ENCODE peak calls at places on chromosomes 16 and 17, in four cellular contexts. P, S, J and U are unnamed samples.

GRCh38 chr16:79876332-79876730 is 275.8 kb upstream of the MAF start:
- DNase-seq in J (peak; percentile 19), S (no peak), P (no peak), U (no peak)

GRCh38 chr16:12675852-12676251 is 127.8 kb downstream of the CPPED1 start:
- DNase-seq in P (no peak), S (peak; percentile 64), J (no peak), U (no peak)

GRCh38 chr16:54936979-54937672 is 6.5 kb downstream of the IRX5 start:
- DNase-seq in S (no peak), P (no peak), J (no peak), U (no peak)

GRCh38 chr16:66430214-66430613 is 3.1 kb downstream of the BEAN1 start:
- DNase-seq in J (no peak), P (no peak), S (no peak), U (no peak)

GRCh38 chr16:28200661-28201060 is 11.1 kb downstream of the XPO6 start:
- DNase-seq in P (no peak), J (no peak), S (no peak), U (no peak)

GRCh38 chr17:32876414-32877163 is at the start of gene MYO1D:
- DNase-seq in J (no peak), P (no peak), S (peak; percentile 84), U (peak; percentile 46)

GRCh38 chr16:19167710-19168172 is 299 bp upstream of the SYT17 start:
- DNase-seq in S (peak; percentile 66), P (peak; percentile 50), J (no peak), U (peak; percentile 60)

GRCh38 chr16:27226976-27227705 is 23.8 kb downstream of the KDM8 start:
- DNase-seq in P (no peak), S (no peak), J (no peak), U (no peak)

GRCh38 chr17:65953316-65954147 is 238.4 kb downstream of the CEP112 start:
- DNase-seq in P (no peak), S (no peak), J (no peak), U (no peak)

DNA sequence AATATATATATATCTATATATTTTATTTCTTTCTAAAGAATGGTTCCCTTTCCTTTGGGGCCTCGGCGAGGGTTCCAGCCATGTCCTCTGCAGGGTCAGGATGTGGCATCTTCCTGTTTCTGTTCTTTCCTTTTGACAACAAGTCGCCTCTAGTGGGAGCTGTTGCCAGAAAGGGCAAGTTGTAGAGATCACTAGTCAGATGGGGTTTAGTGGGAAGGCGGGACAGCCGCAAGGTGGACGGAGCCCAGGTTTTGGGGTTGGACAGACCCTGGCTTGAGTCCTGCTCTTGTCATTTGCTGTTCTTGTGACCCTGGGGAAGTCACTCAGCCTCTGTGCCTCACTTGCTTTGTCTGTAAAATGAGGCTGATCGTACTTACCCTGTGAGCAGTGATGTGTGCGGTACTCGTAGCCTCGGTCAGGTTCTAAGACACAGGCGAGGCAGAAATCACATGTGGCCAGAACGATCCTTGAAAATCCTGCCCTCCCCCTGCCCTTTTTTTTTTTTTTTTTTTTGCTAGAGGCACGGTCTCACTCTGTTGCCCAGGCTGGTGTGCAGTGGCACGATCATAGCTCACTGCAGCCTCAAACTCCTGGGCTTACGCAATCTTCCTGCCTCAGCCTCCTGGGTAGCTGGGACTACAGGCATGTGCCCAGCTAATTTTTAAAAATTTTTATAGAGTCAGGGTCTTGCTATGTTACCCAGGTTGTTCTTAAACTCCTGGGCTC is 80.1 kb downstream of the ABCC6 start:
- DNase-seq in P (no peak), S (peak; percentile 50), J (no peak), U (no peak)
- TF ChIP-seq EGR1 in P (no peak), S (no peak), J (no peak), U (no peak)

GRCh38 chr17:46160169-46160568 is 33.1 kb downstream of the KANSL1 start:
- DNase-seq in J (no peak), P (no peak), S (no peak), U (no peak)

GRCh38 chr17:46154151-46154816 is 38.9 kb downstream of the KANSL1 start:
- DNase-seq in J (no peak), S (no peak), P (no peak), U (no peak)

GRCh38 chr17:46159686-46160085 is 33.5 kb downstream of the KANSL1 start:
- DNase-seq in J (no peak), P (no peak), S (peak; percentile 43), U (no peak)

GRCh38 chr17:46158323-46159296 is 34.6 kb downstream of the KANSL1 start:
- DNase-seq in P (no peak), J (no peak), S (no peak), U (no peak)

GRCh38 chr17:46157443-46158107 is 35.7 kb downstream of the KANSL1 start:
- DNase-seq in J (no peak), S (no peak), P (no peak), U (no peak)
- TF ChIP-seq EGR1 in J (no peak), S (no peak), P (no peak), U (no peak)

DNA sequence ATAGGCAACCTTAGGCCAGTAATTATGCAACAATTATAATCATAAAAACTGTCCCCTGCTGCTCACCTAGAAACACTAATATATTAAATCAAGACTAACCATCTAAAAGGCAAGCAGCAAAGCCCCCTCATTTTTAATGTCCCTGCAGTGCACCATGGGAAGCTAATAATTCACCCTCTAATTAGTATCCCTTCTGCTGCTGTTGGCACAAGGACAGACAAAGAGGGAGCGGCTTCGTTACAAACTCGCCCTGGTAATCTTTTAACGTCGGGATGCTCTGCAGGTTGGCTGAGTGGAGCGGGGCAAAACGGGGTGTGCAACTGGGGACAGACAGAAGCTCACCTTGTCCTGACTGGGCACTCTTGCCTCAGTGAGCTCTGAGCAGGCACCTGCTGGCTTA is 219.4 kb upstream of the N4BP1 start:
- DNase-seq in J (no peak), S (no peak), P (no peak), U (no peak)
- TF ChIP-seq EGR1 in J (no peak), S (no peak), P (no peak), U (no peak)

GRCh38 chr17:80633994-80634566 is 89.4 kb downstream of the RPTOR start:
- DNase-seq in J (no peak), S (no peak), P (no peak), U (no peak)
- TF ChIP-seq EGR1 in J (no peak), S (no peak), P (no peak), U (no peak)

GRCh38 chr17:57545836-57546305 is 199.2 kb downstream of the CCDC182 start:
- DNase-seq in S (no peak), J (no peak), P (no peak), U (no peak)
- TF ChIP-seq EGR1 in S (no peak), J (no peak), P (no peak), U (no peak)